ENCODE peak calls at places on chromosomes 2 and 18, in six cellular contexts. One of them, this sample, is unnamed.

GRCh38 chr18:62586148-62586774 is 63.4 kb downstream of the ZCCHC2 start:
- DNase-seq in uterus: peak
- DNase-seq in BE2C: peak
- DNase-seq in kidney epithelial cell: peak
- DNase-seq in HL-60: peak
- DNase-seq in body of pancreas: peak
- DNase-seq in this sample: peak

GRCh38 chr2:31231571-31232287 is 2.2 kb upstream of the EHD3 start:
- DNase-seq in uterus: no peak
- DNase-seq in BE2C: no peak
- DNase-seq in kidney epithelial cell: no peak
- DNase-seq in HL-60: no peak
- DNase-seq in body of pancreas: no peak
- DNase-seq in this sample: no peak

GRCh38 chr18:67265464-67266245 is 250.9 kb downstream of the DSEL start:
- DNase-seq in uterus: no peak
- DNase-seq in BE2C: no peak
- DNase-seq in kidney epithelial cell: peak
- DNase-seq in HL-60: no peak
- DNase-seq in body of pancreas: no peak
- DNase-seq in this sample: no peak

GRCh38 chr2:160328748-160329147 is 128.7 kb upstream of the ITGB6 start:
- DNase-seq in uterus: no peak
- DNase-seq in BE2C: no peak
- DNase-seq in kidney epithelial cell: no peak
- DNase-seq in HL-60: no peak
- DNase-seq in body of pancreas: no peak
- DNase-seq in this sample: no peak

GRCh38 chr2:225937625-225938024 is 538.1 kb downstream of the NYAP2 start:
- DNase-seq in uterus: no peak
- DNase-seq in BE2C: no peak
- DNase-seq in kidney epithelial cell: no peak
- DNase-seq in HL-60: no peak
- DNase-seq in body of pancreas: no peak
- DNase-seq in this sample: no peak

GRCh38 chr2:218448934-218449333 is 30.0 kb downstream of the VIL1 start:
- DNase-seq in uterus: no peak
- DNase-seq in BE2C: peak
- DNase-seq in kidney epithelial cell: no peak
- DNase-seq in HL-60: no peak
- DNase-seq in body of pancreas: no peak
- DNase-seq in this sample: no peak

GRCh38 chr18:8469793-8470192 is 139.4 kb upstream of the RAB12 start:
- DNase-seq in uterus: no peak
- DNase-seq in BE2C: no peak
- DNase-seq in kidney epithelial cell: no peak
- DNase-seq in HL-60: no peak
- DNase-seq in body of pancreas: no peak
- DNase-seq in this sample: no peak

GRCh38 chr2:169258045-169258601 is 104.2 kb downstream of the LRP2 start:
- DNase-seq in uterus: no peak
- DNase-seq in BE2C: no peak
- DNase-seq in kidney epithelial cell: no peak
- DNase-seq in HL-60: no peak
- DNase-seq in body of pancreas: no peak
- DNase-seq in this sample: no peak

GRCh38 chr2:183059561-183059960 is 19.0 kb upstream of the DUSP19 start:
- DNase-seq in uterus: no peak
- DNase-seq in BE2C: no peak
- DNase-seq in kidney epithelial cell: peak
- DNase-seq in HL-60: no peak
- DNase-seq in body of pancreas: no peak
- DNase-seq in this sample: no peak

GRCh38 chr18:35376742-35377695 is at the start of gene ZNF396:
- DNase-seq in uterus: peak
- DNase-seq in BE2C: peak
- DNase-seq in kidney epithelial cell: peak
- DNase-seq in HL-60: peak
- DNase-seq in body of pancreas: peak
- DNase-seq in this sample: peak

GRCh38 chr2:28681216-28681981 is 70.2 kb upstream of the PPP1CB start:
- DNase-seq in uterus: no peak
- DNase-seq in BE2C: no peak
- DNase-seq in kidney epithelial cell: peak
- DNase-seq in HL-60: no peak
- DNase-seq in body of pancreas: peak
- DNase-seq in this sample: no peak

GRCh38 chr2:8616084-8616419 is 65.8 kb upstream of the ID2 start:
- DNase-seq in uterus: no peak
- DNase-seq in BE2C: no peak
- DNase-seq in kidney epithelial cell: no peak
- DNase-seq in HL-60: no peak
- DNase-seq in body of pancreas: no peak
- DNase-seq in this sample: no peak

GRCh38 chr2:122627388-122627787 is 871.9 kb downstream of the TSN start:
- DNase-seq in uterus: no peak
- DNase-seq in BE2C: no peak
- DNase-seq in kidney epithelial cell: no peak
- DNase-seq in HL-60: no peak
- DNase-seq in body of pancreas: no peak
- DNase-seq in this sample: no peak

GRCh38 chr2:214533511-214533910 is 122.7 kb downstream of the VWC2L start:
- DNase-seq in uterus: no peak
- DNase-seq in BE2C: no peak
- DNase-seq in kidney epithelial cell: no peak
- DNase-seq in HL-60: no peak
- DNase-seq in body of pancreas: no peak
- DNase-seq in this sample: no peak

GRCh38 chr2:236916181-236916580 is 169.5 kb upstream of the COPS8 start:
- DNase-seq in uterus: no peak
- DNase-seq in BE2C: no peak
- DNase-seq in kidney epithelial cell: no peak
- DNase-seq in HL-60: no peak
- DNase-seq in body of pancreas: no peak
- DNase-seq in this sample: no peak

GRCh38 chr2:235227607-235228006 is 266.2 kb upstream of the AGAP1 start:
- DNase-seq in uterus: no peak
- DNase-seq in BE2C: no peak
- DNase-seq in kidney epithelial cell: no peak
- DNase-seq in HL-60: no peak
- DNase-seq in body of pancreas: no peak
- DNase-seq in this sample: no peak

GRCh38 chr2:145108385-145108784 is 588.5 kb upstream of the ZEB2 start:
- DNase-seq in uterus: no peak
- DNase-seq in BE2C: peak
- DNase-seq in kidney epithelial cell: no peak
- DNase-seq in HL-60: no peak
- DNase-seq in body of pancreas: peak
- DNase-seq in this sample: no peak

GRCh38 chr2:102027703-102028059 is 35.9 kb downstream of the IL1R2 start:
- DNase-seq in uterus: no peak
- DNase-seq in BE2C: no peak
- DNase-seq in kidney epithelial cell: peak
- DNase-seq in HL-60: no peak
- DNase-seq in body of pancreas: no peak
- DNase-seq in this sample: no peak

GRCh38 chr18:13136056-13136688 is 82.4 kb upstream of the LDLRAD4 start:
- DNase-seq in uterus: no peak
- DNase-seq in BE2C: no peak
- DNase-seq in kidney epithelial cell: no peak
- DNase-seq in HL-60: no peak
- DNase-seq in body of pancreas: no peak
- DNase-seq in this sample: no peak

GRCh38 chr18:5466256-5466655 is 77.5 kb downstream of the EPB41L3 start:
- DNase-seq in uterus: no peak
- DNase-seq in BE2C: no peak
- DNase-seq in kidney epithelial cell: no peak
- DNase-seq in HL-60: peak
- DNase-seq in body of pancreas: peak
- DNase-seq in this sample: no peak

GRCh38 chr2:196464311-196464710 is 175.2 kb upstream of the CCDC150 start:
- DNase-seq in uterus: no peak
- DNase-seq in BE2C: no peak
- DNase-seq in kidney epithelial cell: no peak
- DNase-seq in HL-60: no peak
- DNase-seq in body of pancreas: no peak
- DNase-seq in this sample: no peak

GRCh38 chr2:237574894-237575868 is 8.8 kb downstream of the PRLH start:
- DNase-seq in uterus: peak
- DNase-seq in BE2C: no peak
- DNase-seq in kidney epithelial cell: no peak
- DNase-seq in HL-60: no peak
- DNase-seq in body of pancreas: no peak
- DNase-seq in this sample: no peak

GRCh38 chr18:77990901-77991300 is 741.3 kb downstream of the GALR1 start:
- DNase-seq in uterus: no peak
- DNase-seq in BE2C: no peak
- DNase-seq in kidney epithelial cell: no peak
- DNase-seq in HL-60: no peak
- DNase-seq in body of pancreas: no peak
- DNase-seq in this sample: no peak

GRCh38 chr2:160689441-160689840 is 195.8 kb upstream of the RBMS1 start:
- DNase-seq in uterus: no peak
- DNase-seq in BE2C: no peak
- DNase-seq in kidney epithelial cell: no peak
- DNase-seq in HL-60: no peak
- DNase-seq in body of pancreas: no peak
- DNase-seq in this sample: no peak

GRCh38 chr2:42513252-42513918 is 19.6 kb upstream of the KCNG3 start:
- DNase-seq in uterus: no peak
- DNase-seq in BE2C: peak
- DNase-seq in kidney epithelial cell: no peak
- DNase-seq in HL-60: no peak
- DNase-seq in body of pancreas: peak
- DNase-seq in this sample: no peak

GRCh38 chr2:169426069-169426663 is 53.1 kb upstream of the BBS5 start:
- DNase-seq in uterus: no peak
- DNase-seq in BE2C: no peak
- DNase-seq in kidney epithelial cell: no peak
- DNase-seq in HL-60: no peak
- DNase-seq in body of pancreas: no peak
- DNase-seq in this sample: no peak

GRCh38 chr2:144522741-144523605 is 3.1 kb upstream of the ZEB2 start:
- DNase-seq in uterus: no peak
- DNase-seq in BE2C: no peak
- DNase-seq in kidney epithelial cell: no peak
- DNase-seq in HL-60: no peak
- DNase-seq in body of pancreas: peak
- DNase-seq in this sample: no peak

GRCh38 chr2:142112648-142113278 is 18.1 kb downstream of the LRP1B start:
- DNase-seq in uterus: no peak
- DNase-seq in BE2C: no peak
- DNase-seq in kidney epithelial cell: peak
- DNase-seq in HL-60: no peak
- DNase-seq in body of pancreas: no peak
- DNase-seq in this sample: no peak

GRCh38 chr2:42307180-42307579 is 53.8 kb downstream of the COX7A2L start:
- DNase-seq in uterus: no peak
- DNase-seq in BE2C: no peak
- DNase-seq in kidney epithelial cell: no peak
- DNase-seq in HL-60: no peak
- DNase-seq in body of pancreas: no peak
- DNase-seq in this sample: no peak

GRCh38 chr2:61117534-61117933 is 44.5 kb upstream of the C2orf74 start:
- DNase-seq in uterus: no peak
- DNase-seq in BE2C: no peak
- DNase-seq in kidney epithelial cell: no peak
- DNase-seq in HL-60: no peak
- DNase-seq in body of pancreas: no peak
- DNase-seq in this sample: no peak

GRCh38 chr2:189982777-189983394 is 79.6 kb downstream of the MSTN start:
- DNase-seq in uterus: no peak
- DNase-seq in BE2C: peak
- DNase-seq in kidney epithelial cell: no peak
- DNase-seq in HL-60: no peak
- DNase-seq in body of pancreas: no peak
- DNase-seq in this sample: no peak
- TF ChIP-seq CTCF in uterus: no peak
- TF ChIP-seq CTCF in BE2C: peak
- TF ChIP-seq CTCF in kidney epithelial cell: peak
- TF ChIP-seq CTCF in HL-60: peak
- TF ChIP-seq CTCF in body of pancreas: no peak
- TF ChIP-seq CTCF in this sample: peak

GRCh38 chr2:203662963-203663362 is 43.5 kb upstream of the CD28 start:
- DNase-seq in uterus: no peak
- DNase-seq in BE2C: no peak
- DNase-seq in kidney epithelial cell: no peak
- DNase-seq in HL-60: no peak
- DNase-seq in body of pancreas: no peak
- DNase-seq in this sample: no peak
- TF ChIP-seq CTCF in uterus: no peak
- TF ChIP-seq CTCF in BE2C: no peak
- TF ChIP-seq CTCF in kidney epithelial cell: no peak
- TF ChIP-seq CTCF in HL-60: no peak
- TF ChIP-seq CTCF in body of pancreas: no peak
- TF ChIP-seq CTCF in this sample: no peak

GRCh38 chr2:26128176-26128575 is 44.7 kb upstream of the GAREM2 start:
- DNase-seq in uterus: no peak
- DNase-seq in BE2C: no peak
- DNase-seq in kidney epithelial cell: no peak
- DNase-seq in HL-60: no peak
- DNase-seq in body of pancreas: no peak
- DNase-seq in this sample: no peak

GRCh38 chr2:26136431-26136830 is 36.5 kb upstream of the GAREM2 start:
- DNase-seq in uterus: no peak
- DNase-seq in BE2C: no peak
- DNase-seq in kidney epithelial cell: no peak
- DNase-seq in HL-60: no peak
- DNase-seq in body of pancreas: no peak
- DNase-seq in this sample: no peak

GRCh38 chr2:26126091-26126490 is 46.8 kb upstream of the GAREM2 start:
- DNase-seq in uterus: no peak
- DNase-seq in BE2C: no peak
- DNase-seq in kidney epithelial cell: no peak
- DNase-seq in HL-60: no peak
- DNase-seq in body of pancreas: no peak
- DNase-seq in this sample: no peak

DNA sequence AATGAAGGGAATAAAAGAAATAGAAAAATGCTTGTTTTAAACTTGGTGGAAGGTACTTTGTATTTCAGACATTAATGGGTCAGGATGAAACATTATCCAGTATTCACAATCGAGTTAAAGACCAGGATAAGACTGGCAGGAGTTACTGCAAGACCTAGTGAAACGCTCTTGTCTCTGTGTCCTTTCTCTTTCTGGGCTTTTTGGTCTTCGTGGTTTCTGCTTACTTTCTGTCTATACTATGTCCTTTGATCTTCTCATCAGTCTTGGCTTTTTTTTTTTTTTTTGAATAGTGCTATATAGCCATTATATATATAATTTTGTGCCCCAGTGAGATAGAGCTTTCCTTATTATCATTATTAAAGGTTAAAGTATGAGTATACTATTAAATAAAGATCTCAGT is 42.1 kb upstream of the GAREM2 start:
- DNase-seq in uterus: no peak
- DNase-seq in BE2C: no peak
- DNase-seq in kidney epithelial cell: no peak
- DNase-seq in HL-60: no peak
- DNase-seq in body of pancreas: no peak
- DNase-seq in this sample: no peak
- TF ChIP-seq CTCF in uterus: no peak
- TF ChIP-seq CTCF in BE2C: no peak
- TF ChIP-seq CTCF in kidney epithelial cell: no peak
- TF ChIP-seq CTCF in HL-60: no peak
- TF ChIP-seq CTCF in body of pancreas: no peak
- TF ChIP-seq CTCF in this sample: no peak

GRCh38 chr2:150924862-150925261 is 336.8 kb downstream of the RBM43 start:
- DNase-seq in uterus: no peak
- DNase-seq in BE2C: no peak
- DNase-seq in kidney epithelial cell: no peak
- DNase-seq in HL-60: no peak
- DNase-seq in body of pancreas: no peak
- DNase-seq in this sample: no peak
- TF ChIP-seq CTCF in uterus: no peak
- TF ChIP-seq CTCF in BE2C: no peak
- TF ChIP-seq CTCF in kidney epithelial cell: no peak
- TF ChIP-seq CTCF in HL-60: no peak
- TF ChIP-seq CTCF in body of pancreas: no peak
- TF ChIP-seq CTCF in this sample: no peak

This sample was measured in mesothelial cell of epicardium.